ENCODE peak calls at places on chromosomes 7 and 10, in ten cellular contexts. Q is A549; I is hepatocyte; A is left ventricle myocardium inferior; W is adrenal gland; H is tibial nerve; V is HepG2; E is GM23338; F is CD8-positive, alpha-beta T cell; R is tibial artery. Y is an unnamed sample.
A peak's percentile ranks its signal among the peaks of the same experiment; 100 is the strongest.

GRCh38 chr10:112227331-112227961 is 43.9 kb upstream of the GPAM start:
- DNase-seq in Q (no peak), I (peak; percentile 29), A (no peak), W (no peak), H (no peak), V (peak; percentile 95), E (no peak), F (no peak), R (no peak), Y (no peak)

GRCh38 chr10:43823237-43823605 is 174.5 kb upstream of the ZNF32 start:
- DNase-seq in Q (no peak), I (no peak), A (no peak), W (no peak), H (no peak), V (no peak), E (no peak), F (no peak), R (no peak), Y (no peak)

GRCh38 chr7:51013218-51013786 is 230.6 kb upstream of the GRB10 start:
- DNase-seq in Q (no peak), I (no peak), A (no peak), W (no peak), H (no peak), V (no peak), E (no peak), F (no peak), R (no peak), Y (no peak)

GRCh38 chr7:107472116-107472515 is 2.3 kb downstream of the GPR22 start:
- DNase-seq in Q (no peak), I (no peak), A (no peak), W (no peak), H (no peak), V (no peak), E (no peak), F (no peak), R (no peak), Y (no peak)

GRCh38 chr7:95012001-95012400 is 104.6 kb downstream of the PPP1R9A start:
- DNase-seq in Q (peak; percentile 20), I (no peak), A (no peak), W (no peak), H (no peak), V (no peak), E (no peak), F (no peak), R (no peak), Y (no peak)

GRCh38 chr7:76372984-76373833 is 14.4 kb upstream of the YWHAG start:
- DNase-seq in Q (peak; percentile 86), I (peak; percentile 77), A (no peak), W (peak; percentile 71), H (no peak), V (no peak), E (no peak), F (no peak), R (no peak), Y (no peak)

GRCh38 chr7:139691253-139691781 is 86.5 kb downstream of the HIPK2 start:
- DNase-seq in Q (no peak), I (peak; percentile 28), A (peak; percentile 83), W (peak; percentile 76), H (no peak), V (no peak), E (no peak), F (no peak), R (no peak), Y (no peak)

GRCh38 chr10:78299861-78300453 is 266.3 kb downstream of the RPS24 start:
- DNase-seq in Q (no peak), I (no peak), A (no peak), W (peak; percentile 65), H (no peak), V (no peak), E (no peak), F (no peak), R (peak; percentile 47), Y (peak; percentile 45)

GRCh38 chr7:112433289-112433688 is 17.0 kb upstream of the IFRD1 start:
- DNase-seq in Q (no peak), I (no peak), A (no peak), W (no peak), H (no peak), V (no peak), E (no peak), F (no peak), R (no peak), Y (no peak)

GRCh38 chr10:36023939-36024338 is 381.8 kb upstream of the FZD8 start:
- DNase-seq in Q (peak; percentile 69), I (no peak), A (no peak), W (peak; percentile 43), H (no peak), V (peak; percentile 3), E (peak; percentile 7), F (no peak), R (no peak), Y (no peak)

GRCh38 chr7:135917721-135918120 is 59.4 kb downstream of the MTPN start:
- DNase-seq in Q (no peak), I (no peak), A (no peak), W (no peak), H (no peak), V (no peak), E (no peak), F (no peak), R (no peak), Y (no peak)

GRCh38 chr10:17001961-17002749 is 127.5 kb downstream of the CUBN start:
- DNase-seq in Q (no peak), I (no peak), A (peak; percentile 38), W (peak; percentile 33), H (no peak), V (no peak), E (no peak), F (peak; percentile 39), R (peak; percentile 55), Y (peak; percentile 56)

GRCh38 chr10:50794490-50794889 is 54.8 kb downstream of the ASAH2B start:
- DNase-seq in Q (no peak), I (no peak), A (no peak), W (no peak), H (no peak), V (no peak), E (no peak), F (no peak), R (no peak), Y (no peak)

GRCh38 chr7:73738612-73739386 is at the start of gene ABHD11:
- DNase-seq in Q (peak; percentile 98), I (peak; percentile 99), A (peak; percentile 98), W (peak; percentile 99), H (peak; percentile 98), V (peak; percentile 85), E (peak; percentile 97), F (peak; percentile 100), R (peak; percentile 96), Y (peak; percentile 98)

GRCh38 chr10:62083413-62083794 is 181.9 kb downstream of the ARID5B start:
- DNase-seq in Q (no peak), I (no peak), A (no peak), W (no peak), H (no peak), V (no peak), E (no peak), F (no peak), R (no peak), Y (no peak)

GRCh38 chr7:158945514-158945913 is 89.2 kb downstream of the DYNC2I1 start:
- DNase-seq in Q (no peak), I (no peak), A (no peak), W (no peak), H (no peak), V (no peak), E (peak; percentile 33), F (no peak), R (no peak), Y (no peak)
- TF ChIP-seq CTCF in Q (no peak), I (no peak), A (no peak), W (no peak), H (no peak), V (no peak), E (no peak), F (no peak), R (no peak), Y (no peak)

GRCh38 chr10:13991353-13991752 is 339.4 kb downstream of the FRMD4A start:
- DNase-seq in Q (no peak), I (no peak), A (no peak), W (no peak), H (no peak), V (no peak), E (no peak), F (no peak), R (no peak), Y (no peak)
- H3K4me3 ChIP-seq in Q (no peak overlapping the region), I (no peak overlapping the region), A (peak overlapping the region; percentile 40), W (no peak overlapping the region), H (no peak overlapping the region), V (no peak overlapping the region), E (no peak overlapping the region), F (no peak overlapping the region), R (no peak overlapping the region), Y (no peak overlapping the region)

GRCh38 chr7:123770378-123770777 is 21.6 kb upstream of the WASL start:
- DNase-seq in Q (peak; percentile 84), I (no peak), A (no peak), W (no peak), H (no peak), V (peak; percentile 25), E (no peak), F (no peak), R (no peak), Y (no peak)

GRCh38 chr7:123771846-123772245 is 23.0 kb upstream of the WASL start:
- DNase-seq in Q (no peak), I (no peak), A (no peak), W (no peak), H (no peak), V (no peak), E (no peak), F (no peak), R (no peak), Y (no peak)

GRCh38 chr7:123769371-123769770 is 20.6 kb upstream of the WASL start:
- DNase-seq in Q (peak; percentile 89), I (no peak), A (peak; percentile 15), W (peak; percentile 82), H (no peak), V (peak; percentile 22), E (no peak), F (no peak), R (no peak), Y (no peak)

GRCh38 chr7:123771256-123771655 is 22.5 kb upstream of the WASL start:
- DNase-seq in Q (no peak), I (no peak), A (no peak), W (no peak), H (no peak), V (no peak), E (no peak), F (no peak), R (no peak), Y (no peak)

DNA sequence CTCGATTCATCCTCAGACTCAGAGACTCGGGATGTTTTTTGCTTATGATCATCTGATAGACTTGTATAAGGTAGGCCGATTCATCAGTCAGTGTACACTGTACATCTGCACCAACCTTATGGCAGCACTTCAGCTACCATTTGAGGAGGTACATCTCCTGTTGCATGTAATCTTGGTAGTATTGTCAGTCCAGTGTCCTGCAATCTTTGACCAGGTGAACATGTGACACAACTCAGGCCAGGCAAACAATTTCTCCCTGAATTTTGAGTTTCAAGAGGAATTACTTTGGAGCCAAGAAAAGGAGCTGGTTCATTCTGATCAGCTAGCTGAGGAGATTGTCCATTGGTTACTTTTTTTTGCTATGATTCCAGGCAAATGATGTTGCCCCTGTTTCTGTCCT is 19.7 kb upstream of the WASL start:
- DNase-seq in Q (no peak), I (no peak), A (no peak), W (no peak), H (no peak), V (no peak), E (no peak), F (no peak), R (no peak), Y (no peak)
- H3K27ac ChIP-seq in Q (no peak overlapping the region), I (no peak overlapping the region), A (no peak overlapping the region), W (no peak overlapping the region), H (no peak overlapping the region), V (no peak overlapping the region), E (no peak overlapping the region), F (no peak overlapping the region), R (no peak overlapping the region), Y (no peak overlapping the region)

GRCh38 chr10:125375210-125375609 is 214.8 kb upstream of the CTBP2 start:
- DNase-seq in Q (peak; percentile 30), I (no peak), A (no peak), W (no peak), H (no peak), V (no peak), E (peak; percentile 20), F (no peak), R (no peak), Y (no peak)
- TF ChIP-seq CTCF in Q (peak; percentile 15), I (no peak), A (peak; percentile 27), W (no peak), H (no peak), V (no peak), E (no peak), F (no peak), R (no peak), Y (no peak)